ENCODE peak calls at places on chromosomes 5 and 9, in six cellular contexts. One of them, this sample, is unnamed.

GRCh38 chr5:168974081-168974480 is 326.9 kb downstream of the SLIT3 start:
- DNase-seq in stomach: no peak
- DNase-seq in AG04450: no peak
- DNase-seq in GM10248: no peak
- DNase-seq in CD8-positive, alpha-beta T cell: no peak
- DNase-seq in choroid plexus epithelial cell: no peak
- DNase-seq in this sample: no peak

GRCh38 chr5:90888511-90889324 is 330.1 kb downstream of the ADGRV1 start:
- DNase-seq in stomach: no peak
- DNase-seq in CD8-positive, alpha-beta T cell: no peak
- DNase-seq in GM10248: no peak
- DNase-seq in AG04450: no peak
- DNase-seq in choroid plexus epithelial cell: peak
- DNase-seq in this sample: no peak

GRCh38 chr9:6782981-6783380 is 25.2 kb downstream of the KDM4C start:
- DNase-seq in CD8-positive, alpha-beta T cell: no peak
- DNase-seq in AG04450: no peak
- DNase-seq in GM10248: no peak
- DNase-seq in choroid plexus epithelial cell: no peak
- DNase-seq in stomach: no peak
- DNase-seq in this sample: no peak

GRCh38 chr5:21654-22233 is 70.2 kb upstream of the PLEKHG4B start:
- DNase-seq in choroid plexus epithelial cell: peak
- DNase-seq in stomach: no peak
- DNase-seq in CD8-positive, alpha-beta T cell: no peak
- DNase-seq in AG04450: no peak
- DNase-seq in GM10248: no peak
- DNase-seq in this sample: no peak

GRCh38 chr9:96417610-96418073 is 528 bp downstream of the ZNF367 start:
- DNase-seq in CD8-positive, alpha-beta T cell: peak
- DNase-seq in GM10248: no peak
- DNase-seq in AG04450: no peak
- DNase-seq in choroid plexus epithelial cell: no peak
- DNase-seq in stomach: no peak
- DNase-seq in this sample: no peak

GRCh38 chr5:125160787-125161502 is 414.5 kb upstream of the ZNF608 start:
- DNase-seq in stomach: no peak
- DNase-seq in CD8-positive, alpha-beta T cell: no peak
- DNase-seq in GM10248: no peak
- DNase-seq in choroid plexus epithelial cell: peak
- DNase-seq in AG04450: no peak
- DNase-seq in this sample: no peak

GRCh38 chr9:95721132-95721531 is 154.4 kb upstream of the ERCC6L2 start:
- DNase-seq in GM10248: no peak
- DNase-seq in AG04450: no peak
- DNase-seq in stomach: peak
- DNase-seq in CD8-positive, alpha-beta T cell: no peak
- DNase-seq in choroid plexus epithelial cell: no peak
- DNase-seq in this sample: peak

GRCh38 chr5:136005371-136005770 is 23.4 kb upstream of the TGFBI start:
- DNase-seq in GM10248: no peak
- DNase-seq in choroid plexus epithelial cell: no peak
- DNase-seq in AG04450: no peak
- DNase-seq in stomach: no peak
- DNase-seq in CD8-positive, alpha-beta T cell: no peak
- DNase-seq in this sample: no peak

GRCh38 chr9:137236238-137236935 is 4.7 kb upstream of the TUBB4B start:
- DNase-seq in stomach: peak
- DNase-seq in GM10248: peak
- DNase-seq in AG04450: peak
- DNase-seq in CD8-positive, alpha-beta T cell: peak
- DNase-seq in choroid plexus epithelial cell: peak
- DNase-seq in this sample: peak

GRCh38 chr5:41754857-41755256 is 115.4 kb downstream of the OXCT1 start:
- DNase-seq in CD8-positive, alpha-beta T cell: no peak
- DNase-seq in stomach: no peak
- DNase-seq in AG04450: no peak
- DNase-seq in GM10248: no peak
- DNase-seq in choroid plexus epithelial cell: no peak
- DNase-seq in this sample: no peak

GRCh38 chr9:16406536-16407225 is 463.8 kb downstream of the BNC2 start:
- DNase-seq in CD8-positive, alpha-beta T cell: no peak
- DNase-seq in stomach: no peak
- DNase-seq in AG04450: no peak
- DNase-seq in GM10248: no peak
- DNase-seq in choroid plexus epithelial cell: no peak
- DNase-seq in this sample: no peak

This sample was measured in NCI-H1092.